ENCODE peak calls at places on chromosomes 1 and 21, in nine cellular contexts. H is H9, P is astrocyte, X is neuronal stem cell, G is NT2/D1, V is HCT116, U is K562, L is endodermal cell, R is fibroblast of lung. B is an unnamed sample. For H3K4me1, the result is how much of the 10 kb centered on the place peaks cover.

GRCh38 chr1:98232678-98233077 is 311.8 kb upstream of the DPYD start:
- DNase-seq in G (no peak), L (no peak), H (no peak), U (no peak), X (no peak), R (no peak), P (no peak), V (no peak), B (peak)

GRCh38 chr1:12113433-12114339 is 50.6 kb downstream of the TNFRSF8 start:
- DNase-seq in G (no peak), R (peak), P (peak), H (no peak), L (no peak), V (no peak), X (no peak), U (no peak), B (no peak)

GRCh38 chr1:98086156-98086555 is 165.3 kb upstream of the DPYD start:
- DNase-seq in X (no peak), G (no peak), V (no peak), U (no peak), L (no peak), P (peak), H (no peak), R (peak), B (no peak)

GRCh38 chr1:45303582-45304310 is 22.9 kb upstream of the HPDL start:
- DNase-seq in L (peak), P (peak), H (peak), U (peak), V (peak), R (peak), G (peak), X (peak), B (peak)

GRCh38 chr1:112704511-112704907 is 2.4 kb downstream of the RHOC start:
- DNase-seq in U (no peak), P (no peak), H (no peak), X (no peak), G (no peak), V (no peak), R (no peak), L (no peak), B (no peak)

GRCh38 chr1:3463013-3463385 is 8.5 kb downstream of the ARHGEF16 start:
- DNase-seq in G (no peak), U (no peak), V (no peak), X (no peak), R (no peak), L (no peak), H (no peak), P (no peak), B (no peak)

GRCh38 chr21:30072496-30072895 is 94.1 kb downstream of the CLDN17 start:
- DNase-seq in V (no peak), X (no peak), R (peak), P (no peak), H (peak), L (peak), G (peak), U (no peak), B (no peak)

GRCh38 chr1:46342084-46342656 is 1.6 kb downstream of the NSUN4 start:
- DNase-seq in X (no peak), V (no peak), G (no peak), L (peak), U (peak), R (peak), P (peak), H (no peak), B (no peak)

GRCh38 chr21:26212220-26212619 is 41.6 kb upstream of the APP start:
- DNase-seq in U (no peak), P (no peak), L (peak), R (no peak), H (peak), X (no peak), V (no peak), G (no peak), B (no peak)

GRCh38 chr1:200869376-200869752 is 3.4 kb upstream of the GPR25 start:
- DNase-seq in H (no peak), V (no peak), U (no peak), R (no peak), X (no peak), P (no peak), L (peak), G (no peak), B (no peak)

GRCh38 chr1:7886346-7886745 is 33.5 kb upstream of the UTS2 start:
- DNase-seq in P (peak), X (no peak), U (no peak), R (peak), G (no peak), L (no peak), H (no peak), V (no peak), B (no peak)

GRCh38 chr1:53542551-53542950 is 83.4 kb downstream of the DMRTB1 start:
- DNase-seq in G (no peak), V (no peak), P (no peak), X (no peak), R (no peak), L (no peak), H (no peak), U (no peak), B (no peak)

GRCh38 chr1:219812086-219812485 is 116.3 kb downstream of the SLC30A10 start:
- DNase-seq in X (no peak), R (no peak), H (no peak), P (no peak), G (no peak), L (no peak), V (no peak), U (no peak), B (no peak)

GRCh38 chr1:44587796-44588460 is 86.4 kb downstream of the TMEM53 start:
- DNase-seq in R (peak), X (no peak), L (no peak), V (no peak), G (no peak), H (no peak), U (peak), P (no peak), B (no peak)

GRCh38 chr21:43195131-43196021 is 26.6 kb downstream of the CRYAA start:
- DNase-seq in U (no peak), G (no peak), X (no peak), H (peak), P (no peak), V (no peak), L (peak), R (no peak), B (no peak)

GRCh38 chr1:60277269-60277668 is 203.7 kb upstream of the C1orf87 start:
- DNase-seq in R (no peak), V (no peak), P (no peak), U (no peak), L (no peak), H (no peak), X (no peak), G (no peak), B (no peak)

GRCh38 chr1:107883562-107883961 is 81.4 kb downstream of the VAV3 start:
- DNase-seq in P (no peak), L (no peak), U (no peak), R (no peak), G (no peak), H (no peak), V (no peak), X (no peak), B (peak)

GRCh38 chr21:44521928-44522752 is 17.9 kb downstream of the KRTAP10-1 start:
- DNase-seq in H (peak), X (no peak), R (no peak), V (no peak), U (no peak), G (no peak), L (peak), P (no peak), B (no peak)

GRCh38 chr1:150151291-150152181 is 1.8 kb downstream of the PLEKHO1 start:
- DNase-seq in P (no peak), L (no peak), G (no peak), R (no peak), U (no peak), V (no peak), H (no peak), X (no peak), B (peak)

GRCh38 chr1:56710646-56711045 is 65.5 kb downstream of the PRKAA2 start:
- DNase-seq in V (no peak), H (no peak), L (no peak), G (no peak), R (peak), P (peak), U (no peak), X (no peak), B (no peak)

GRCh38 chr1:208086116-208086515 is 158.1 kb downstream of the PLXNA2 start:
- DNase-seq in V (no peak), P (peak), G (no peak), R (peak), H (no peak), U (no peak), X (no peak), L (no peak), B (no peak)
- H3K9ac ChIP-seq in V (no peak), P (no peak), G (no peak), R (no peak), H (no peak), U (no peak), X (no peak), L (no peak), B (peak)

GRCh38 chr1:233127157-233127556 is 168.4 kb downstream of the PCNX2 start:
- DNase-seq in V (no peak), R (no peak), L (no peak), U (no peak), X (no peak), H (no peak), P (no peak), G (no peak), B (no peak)
- H3K4me1 ChIP-seq in V (under half), R (under half), L (under half), U (under half), X (under half), H (under half), P (under half), G (under half), B (under half)

GRCh38 chr1:32353886-32354570 is 8.3 kb downstream of the FAM229A start:
- DNase-seq in H (no peak), R (peak), X (no peak), P (peak), U (no peak), L (no peak), V (no peak), G (no peak), B (no peak)

GRCh38 chr1:32351077-32351858 is 11.0 kb downstream of the FAM229A start:
- DNase-seq in R (peak), G (peak), L (peak), V (peak), P (peak), U (peak), X (peak), H (peak), B (peak)

GRCh38 chr1:32351859-32352745 is 10.2 kb downstream of the FAM229A start:
- DNase-seq in G (no peak), H (no peak), R (peak), U (peak), V (no peak), P (peak), X (no peak), L (no peak), B (no peak)

GRCh38 chr1:32352831-32353383 is 9.4 kb downstream of the FAM229A start:
- DNase-seq in L (no peak), G (no peak), H (no peak), U (no peak), V (no peak), X (no peak), P (no peak), R (no peak), B (no peak)

DNA sequence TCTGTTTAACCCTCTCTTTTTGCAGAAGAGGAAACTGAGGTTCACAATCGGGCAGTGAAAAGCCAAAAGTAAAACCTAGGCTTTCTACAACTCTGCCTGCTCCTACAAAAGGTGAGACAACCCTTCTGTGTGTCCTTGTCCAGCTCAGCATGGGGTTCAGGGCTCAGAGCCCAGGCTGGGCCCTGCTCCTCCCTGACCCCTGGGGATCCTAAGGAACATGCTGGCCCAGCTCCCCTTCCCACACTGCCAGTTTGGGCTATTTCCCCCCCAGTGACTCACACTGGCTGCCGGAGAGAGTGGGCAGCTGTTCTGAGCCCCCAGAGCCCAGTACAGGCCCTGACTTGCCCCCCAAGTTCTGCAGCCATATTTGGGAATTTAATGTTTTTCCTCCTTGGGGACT is 8.9 kb downstream of the FAM229A start:
- DNase-seq in U (no peak), X (no peak), H (no peak), L (no peak), R (no peak), G (no peak), V (no peak), P (no peak), B (no peak)
- H3K9ac ChIP-seq in U (peak), X (no peak), H (no peak), L (no peak), R (no peak), G (peak), V (no peak), P (peak), B (no peak)

DNA sequence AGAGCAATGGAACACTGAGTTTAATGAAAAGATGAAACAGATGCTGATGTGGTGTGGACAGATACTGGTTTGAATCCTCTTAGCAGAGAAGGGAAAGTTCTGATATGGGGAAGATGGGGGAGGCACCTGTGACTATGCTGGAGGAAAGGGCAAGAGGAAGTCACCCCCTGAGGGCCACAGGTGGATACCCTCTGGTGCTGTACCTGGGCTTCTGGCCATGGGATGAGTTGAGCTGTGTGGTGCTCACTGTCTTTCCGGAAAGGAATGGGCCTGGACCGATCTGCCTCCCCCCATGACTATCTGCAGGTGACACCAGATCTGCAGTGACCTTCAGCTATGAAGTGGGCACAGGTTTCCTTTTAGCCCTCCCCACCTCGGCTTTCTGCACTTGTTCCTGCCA is 52.4 kb downstream of the IER5 start:
- DNase-seq in H (no peak), L (no peak), U (no peak), V (no peak), R (no peak), G (no peak), X (no peak), P (no peak), B (no peak)
- H3K4me1 ChIP-seq in H (under half), L (under half), U (under half), V (half or more), R (under half), G (under half), X (under half), P (under half), B (under half)

GRCh38 chr1:155300553-155301329 is 497 bp downstream of the PKLR start:
- DNase-seq in H (no peak), G (no peak), R (no peak), U (peak), P (no peak), X (no peak), V (no peak), L (no peak), B (no peak)
- H3K9ac ChIP-seq in H (no peak), G (no peak), R (no peak), U (peak), P (no peak), X (no peak), V (no peak), L (no peak), B (no peak)

GRCh38 chr1:65319754-65320153 is 10.4 kb downstream of the DNAJC6 start:
- DNase-seq in X (no peak), L (no peak), U (no peak), H (no peak), V (no peak), R (no peak), G (no peak), P (no peak), B (no peak)

GRCh38 chr1:65317866-65318653 is 8.7 kb downstream of the DNAJC6 start:
- DNase-seq in X (no peak), H (no peak), U (peak), R (no peak), V (no peak), L (no peak), P (no peak), G (no peak), B (no peak)

GRCh38 chr1:65323246-65323645 is 13.9 kb downstream of the DNAJC6 start:
- DNase-seq in X (no peak), P (no peak), H (no peak), U (no peak), V (no peak), R (no peak), L (no peak), G (no peak), B (no peak)

GRCh38 chr1:65319141-65319540 is 9.8 kb downstream of the DNAJC6 start:
- DNase-seq in G (no peak), L (no peak), U (no peak), X (no peak), V (no peak), R (no peak), H (no peak), P (no peak), B (no peak)

GRCh38 chr1:65321879-65322278 is 12.5 kb downstream of the DNAJC6 start:
- DNase-seq in H (no peak), L (no peak), U (no peak), X (no peak), V (no peak), G (no peak), P (no peak), R (no peak), B (no peak)
- H3K4me1 ChIP-seq in H (under half), L (under half), U (under half), X (under half), V (under half), G (under half), P (under half), R (under half), B (under half)

GRCh38 chr1:110215621-110216020 is 5.5 kb downstream of the KCNC4 start:
- DNase-seq in V (no peak), P (no peak), X (no peak), L (no peak), U (no peak), R (no peak), H (no peak), G (no peak), B (no peak)
- H3K9ac ChIP-seq in V (no peak), P (no peak), X (no peak), L (no peak), U (no peak), R (no peak), H (no peak), G (no peak), B (peak)

GRCh38 chr1:119986007-119986497 is 83.4 kb downstream of the NOTCH2 start:
- DNase-seq in H (no peak), U (no peak), V (no peak), L (no peak), P (no peak), X (no peak), G (no peak), R (no peak), B (no peak)
- H3K4me1 ChIP-seq in H (under half), U (under half), V (under half), L (under half), P (under half), X (under half), G (under half), R (under half), B (under half)

DNA sequence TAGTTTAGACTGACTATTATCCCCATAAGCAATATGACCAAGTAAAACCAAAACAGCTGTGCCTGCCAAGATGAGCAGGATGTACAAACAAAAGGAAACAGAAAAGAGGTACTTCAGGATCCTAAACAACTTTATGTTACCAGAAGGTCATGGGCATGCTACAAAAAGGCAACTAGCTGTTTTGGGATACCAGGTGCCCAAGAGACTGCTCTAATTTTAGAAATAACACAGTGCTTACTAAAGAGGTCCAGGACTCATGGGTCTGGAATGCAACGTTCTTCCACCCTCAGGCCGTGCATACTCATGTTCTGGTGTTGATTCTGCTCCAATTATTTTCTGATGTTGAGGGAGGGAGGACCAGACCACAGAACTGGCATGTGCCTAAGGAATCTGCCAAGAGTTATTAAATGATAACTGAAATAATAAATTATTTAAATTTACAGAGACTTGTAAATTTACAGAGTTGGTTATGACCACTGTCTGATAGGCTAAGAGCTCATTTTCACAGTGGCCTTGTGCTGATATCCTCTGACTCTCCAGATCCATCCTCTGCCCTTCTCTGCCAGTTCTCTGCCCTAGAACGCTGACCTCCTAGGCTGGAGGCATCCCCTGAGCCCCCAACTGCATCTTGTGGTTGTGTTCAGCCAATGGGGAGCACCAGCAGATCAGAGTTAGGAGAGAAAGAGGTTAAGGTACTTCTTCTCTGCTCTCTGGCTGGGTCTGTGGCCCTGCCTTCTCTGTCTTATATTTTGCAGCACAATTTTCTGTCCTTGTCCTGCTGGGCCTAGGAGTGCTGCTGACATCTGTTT is 37.7 kb upstream of the BCL10 start:
- DNase-seq in R (peak), P (peak), L (no peak), G (no peak), U (no peak), H (no peak), X (no peak), V (no peak), B (no peak)
- H3K9ac ChIP-seq in R (no peak), P (peak), L (no peak), G (no peak), U (no peak), H (no peak), X (no peak), V (peak), B (no peak)

GRCh38 chr21:46543306-46543705 is 61.6 kb downstream of the S100B start:
- DNase-seq in L (no peak), G (no peak), V (no peak), P (no peak), R (no peak), X (no peak), H (no peak), U (no peak), B (no peak)
- H3K4me1 ChIP-seq in L (under half), G (under half), V (under half), P (under half), R (under half), X (under half), H (under half), U (under half), B (under half)